ENCODE peak calls at places on chromosomes 1 and 21, in six cellular contexts. R is GM23338, U is upper lobe of right lung, D is coronary artery, O is lung, J is neural progenitor cell. Y is an unnamed sample.

GRCh38 chr1:156291226-156292061 is 4.0 kb downstream of the GLMP start:
- DNase-seq in R (peak; percentile 95), U (peak; percentile 93), D (peak; percentile 94), O (peak; percentile 87), J (peak; percentile 92), Y (peak; percentile 76)

GRCh38 chr1:19311503-19311930 is 427 bp downstream of the AKR7A2 start:
- DNase-seq in R (no peak), U (no peak), D (no peak), O (peak; percentile 35), J (no peak), Y (no peak)

GRCh38 chr21:32388306-32388705 is 4.5 kb downstream of the URB1 start:
- DNase-seq in R (no peak), U (no peak), D (no peak), O (no peak), J (no peak), Y (no peak)

GRCh38 chr1:168050307-168050706 is 86.4 kb downstream of the GPR161 start:
- DNase-seq in R (no peak), U (no peak), D (no peak), O (no peak), J (no peak), Y (no peak)

GRCh38 chr1:44423706-44424546 is 18.9 kb downstream of the RNF220 start:
- DNase-seq in R (peak; percentile 63), U (no peak), D (no peak), O (peak; percentile 87), J (no peak), Y (peak; percentile 91)

GRCh38 chr1:201185527-201186128 is 5.0 kb upstream of the IGFN1 start:
- DNase-seq in R (no peak), U (no peak), D (no peak), O (no peak), J (no peak), Y (no peak)

GRCh38 chr1:53681647-53682368 is 57.2 kb downstream of the GLIS1 start:
- DNase-seq in R (peak; percentile 91), U (no peak), D (no peak), O (peak; percentile 32), J (peak; percentile 87), Y (peak; percentile 26)

GRCh38 chr1:185528084-185528656 is 206.0 kb upstream of the HMCN1 start:
- DNase-seq in R (no peak), U (no peak), D (no peak), O (no peak), J (no peak), Y (no peak)

GRCh38 chr1:69982992-69983391 is 222.4 kb downstream of the LRRC40 start:
- DNase-seq in R (no peak), U (no peak), D (no peak), O (no peak), J (no peak), Y (peak; percentile 27)

GRCh38 chr1:39021431-39021830 is 4.7 kb upstream of the NDUFS5 start:
- DNase-seq in R (no peak), U (no peak), D (no peak), O (no peak), J (no peak), Y (no peak)

GRCh38 chr1:114670083-114671010 is 498 bp upstream of the DENND2C start:
- DNase-seq in R (peak; percentile 95), U (peak; percentile 98), D (peak; percentile 96), O (peak; percentile 95), J (peak; percentile 96), Y (peak; percentile 81)

GRCh38 chr1:67674260-67675011 is 10.6 kb upstream of the GADD45A start:
- DNase-seq in R (peak; percentile 31), U (no peak), D (no peak), O (peak; percentile 37), J (peak; percentile 43), Y (peak; percentile 79)

GRCh38 chr1:81670286-81670685 is 130.4 kb upstream of the ADGRL2 start:
- DNase-seq in R (no peak), U (no peak), D (no peak), O (peak; percentile 65), J (no peak), Y (peak; percentile 92)

GRCh38 chr1:53511933-53512806 is 53.0 kb downstream of the DMRTB1 start:
- DNase-seq in R (no peak), U (no peak), D (no peak), O (no peak), J (no peak), Y (peak; percentile 87)

GRCh38 chr21:45998276-45998701 is 16.7 kb downstream of the COL6A1 start:
- DNase-seq in R (no peak), U (no peak), D (no peak), O (no peak), J (no peak), Y (no peak)

GRCh38 chr1:54461731-54462596 is 55.8 kb upstream of the SSBP3 start:
- DNase-seq in R (no peak), U (peak; percentile 48), D (peak; percentile 62), O (no peak), J (no peak), Y (no peak)

DNA sequence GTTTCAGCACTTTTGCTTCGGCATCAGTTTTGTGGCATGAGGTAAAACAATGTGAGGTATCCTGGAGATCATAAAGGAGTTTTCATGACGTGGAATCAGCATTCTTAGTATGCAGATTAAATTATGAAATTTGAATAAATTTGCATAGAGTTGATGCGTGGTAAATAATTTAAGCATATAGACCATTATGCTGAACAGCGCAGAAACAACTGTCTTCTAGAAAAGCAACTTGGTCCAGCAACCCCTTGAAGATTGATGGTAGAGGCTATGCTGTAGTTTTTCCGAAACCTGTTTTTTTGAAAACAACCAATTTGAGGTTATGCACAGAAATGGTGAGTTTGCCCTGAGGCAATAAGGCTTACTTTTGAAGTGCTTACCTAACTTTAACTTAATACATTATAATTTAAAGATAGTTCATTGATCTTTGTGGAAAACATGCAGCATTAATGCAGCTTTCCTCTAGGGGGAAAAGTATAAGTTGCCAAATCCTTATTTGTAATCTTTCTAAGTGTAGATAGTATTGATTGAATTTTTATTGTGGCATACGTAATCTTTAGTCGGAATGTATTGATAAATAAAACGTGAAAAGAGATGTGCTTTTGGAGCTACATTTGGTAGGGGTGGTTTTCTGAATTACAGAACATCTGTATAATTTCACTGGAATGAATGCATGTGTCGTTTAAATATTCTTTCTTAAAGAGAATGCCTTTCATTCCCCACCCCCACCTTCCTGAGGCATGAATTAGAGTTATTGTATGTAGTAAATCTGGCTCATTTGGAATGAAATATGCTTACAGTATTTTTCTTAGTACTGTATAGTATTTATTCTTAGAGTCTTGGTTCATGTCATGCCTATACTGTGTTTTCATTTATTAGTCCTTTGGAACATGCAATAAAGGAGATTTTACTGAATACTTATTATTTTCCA is 3.8 kb downstream of the PRDM2 start:
- DNase-seq in R (no peak), U (no peak), D (no peak), O (no peak), J (no peak), Y (no peak)
- TF ChIP-seq CTCF in R (no peak), U (no peak), D (no peak), O (no peak), J (no peak), Y (no peak)

GRCh38 chr1:154502066-154502741 is at the start of the genes SHE and TDRD10:
- DNase-seq in R (peak; percentile 62), U (peak; percentile 80), D (no peak), O (no peak), J (peak; percentile 62), Y (no peak)

GRCh38 chr1:154499446-154499845 is 2.6 kb upstream of the TDRD10 start:
- DNase-seq in R (no peak), U (no peak), D (no peak), O (no peak), J (no peak), Y (no peak)

GRCh38 chr1:154500533-154500932 is 1.5 kb upstream of the TDRD10 start:
- DNase-seq in R (no peak), U (no peak), D (no peak), O (no peak), J (no peak), Y (no peak)

GRCh38 chr1:154502742-154503111 is 515 bp upstream of the SHE start:
- DNase-seq in R (peak; percentile 77), U (no peak), D (no peak), O (no peak), J (peak; percentile 15), Y (no peak)

DNA sequence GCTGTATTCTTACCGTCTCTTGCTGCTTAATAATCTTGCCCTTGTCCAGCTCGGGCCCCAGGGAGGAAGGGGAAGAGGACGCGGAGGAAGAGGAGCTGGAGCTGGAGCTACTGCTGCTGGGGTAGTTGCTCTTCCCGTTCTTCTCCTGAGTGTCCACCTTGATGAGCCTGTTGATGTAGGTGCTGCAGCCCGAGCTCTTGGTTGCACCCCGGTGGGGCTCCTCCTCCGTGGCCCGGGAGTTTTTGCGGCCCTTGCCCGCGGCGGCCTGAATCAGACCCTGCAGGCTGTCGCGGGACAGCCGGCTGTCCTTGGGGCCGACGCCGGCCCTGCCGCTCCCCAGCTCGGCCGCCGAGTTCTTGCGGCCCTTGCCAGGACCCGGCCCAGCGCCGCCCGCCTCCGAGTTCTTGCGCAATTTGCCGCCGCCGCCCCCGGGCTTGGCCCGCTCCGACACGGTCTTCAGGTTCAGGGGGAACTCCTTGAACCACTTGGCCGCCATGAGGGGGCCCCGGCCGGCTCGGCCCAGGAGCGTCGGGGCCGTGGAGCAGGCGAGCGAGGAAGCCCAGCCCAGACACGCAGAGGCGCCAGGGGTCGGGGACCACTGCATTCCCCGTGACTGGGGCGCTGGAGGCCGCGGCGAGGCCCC is 475 bp upstream of the TDRD10 start:
- DNase-seq in R (peak; percentile 68), U (peak; percentile 90), D (no peak), O (peak; percentile 70), J (peak; percentile 58), Y (no peak)
- H3K4me3 ChIP-seq in R (peak overlapping the region; percentile 62), U (peak overlapping the region; percentile 61), D (peak overlapping the region; percentile 74), O (peak overlapping the region; percentile 63), J (peak overlapping the region; percentile 42), Y (no peak overlapping the region)

GRCh38 chr1:111556318-111557037 is 53.0 kb upstream of the ADORA3 start:
- DNase-seq in R (no peak), U (no peak), D (no peak), O (no peak), J (no peak), Y (no peak)
- TF ChIP-seq CTCF in R (no peak), U (no peak), D (no peak), O (no peak), J (no peak), Y (no peak)

GRCh38 chr1:110593905-110594304 is 12.3 kb downstream of the KCNA2 start:
- DNase-seq in R (peak; percentile 17), U (no peak), D (no peak), O (no peak), J (no peak), Y (no peak)
- H3K4me3 ChIP-seq in R (no peak overlapping the region), U (no peak overlapping the region), D (no peak overlapping the region), O (no peak overlapping the region), J (no peak overlapping the region), Y (no peak overlapping the region)

DNA sequence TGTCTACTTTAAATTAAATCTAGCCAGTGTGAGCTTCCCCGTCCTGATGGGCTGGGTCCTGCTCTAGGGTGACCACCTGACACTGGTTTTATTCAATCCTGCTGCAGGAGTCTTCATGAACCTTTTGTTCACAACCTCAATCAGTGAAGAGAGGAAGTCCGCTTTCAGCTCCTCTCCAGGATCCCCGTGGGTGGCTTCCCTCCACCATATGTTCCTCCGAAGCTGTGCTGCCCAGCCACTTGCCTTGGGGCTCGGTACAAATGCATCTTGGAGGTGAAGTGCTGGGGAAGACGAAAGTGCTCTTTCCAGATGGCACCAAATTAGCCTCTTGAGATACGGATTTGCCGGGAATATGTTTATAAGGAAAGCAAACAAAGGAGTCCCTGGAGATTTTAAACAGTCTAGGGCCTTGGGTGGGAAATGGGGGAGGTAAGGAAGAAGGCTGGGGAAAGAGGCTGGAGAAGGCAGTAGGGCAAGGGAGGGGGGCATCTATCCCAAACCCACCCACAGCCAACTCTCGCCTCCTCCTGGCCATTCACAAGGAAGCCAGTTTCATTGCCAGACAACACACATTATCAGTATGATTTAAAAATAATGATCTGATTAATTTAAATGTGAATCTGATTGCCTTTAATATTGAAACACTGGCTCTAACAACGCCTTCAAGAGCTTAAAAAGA is 430.8 kb downstream of the DISC1 start:
- DNase-seq in R (no peak), U (no peak), D (no peak), O (no peak), J (no peak), Y (no peak)
- TF ChIP-seq CTCF in R (peak; percentile 34), U (no peak), D (no peak), O (no peak), J (no peak), Y (no peak)